ENCODE peak calls at places on chromosomes 2 and 18, in six cellular contexts. N is neural progenitor cell, J is endodermal cell, Y is fibroblast of mammary gland, U is AG04450, S is HL-60. M is an unnamed sample.

GRCh38 chr2:152925540-152926448 is 207.4 kb downstream of the ARL6IP6 start:
- DNase-seq in J (peak), U (no peak), Y (peak), S (peak), N (peak), M (no peak)

GRCh38 chr2:76202866-76203265 is 492.2 kb upstream of the GCFC2 start:
- DNase-seq in J (no peak), N (no peak), Y (no peak), U (no peak), S (no peak), M (no peak)

GRCh38 chr2:118315606-118316005 is 227.3 kb downstream of the INSIG2 start:
- DNase-seq in N (no peak), Y (no peak), J (no peak), U (no peak), S (no peak), M (no peak)

GRCh38 chr2:15733867-15734765 is 142.4 kb downstream of the DDX1 start:
- DNase-seq in S (no peak), U (no peak), J (peak), N (no peak), Y (peak), M (peak)

GRCh38 chr2:70921839-70922590 is 13.7 kb upstream of the ATP6V1B1 start:
- DNase-seq in Y (peak), S (no peak), J (peak), U (no peak), N (no peak), M (peak)

GRCh38 chr2:111176388-111176787 is 55.7 kb downstream of the BCL2L11 start:
- DNase-seq in S (no peak), Y (no peak), J (no peak), U (no peak), N (no peak), M (no peak)

GRCh38 chr18:31447530-31448191 is at the start of gene DSG3:
- DNase-seq in J (no peak), S (no peak), Y (no peak), N (peak), U (no peak), M (no peak)

GRCh38 chr2:236964291-236964690 is 121.4 kb upstream of the COPS8 start:
- DNase-seq in Y (peak), S (no peak), J (peak), U (no peak), N (no peak), M (peak)

GRCh38 chr2:28407131-28407975 is 14.7 kb downstream of the FOSL2 start:
- DNase-seq in Y (no peak), U (no peak), N (no peak), S (no peak), J (no peak), M (no peak)

GRCh38 chr18:48408727-48409590 is at the start of gene ZBTB7C:
- DNase-seq in S (no peak), N (peak), U (no peak), Y (no peak), J (peak), M (peak)

GRCh38 chr2:70085711-70086277 is 1.5 kb upstream of the PCBP1 start:
- DNase-seq in J (peak), N (no peak), S (no peak), U (no peak), Y (no peak), M (no peak)

GRCh38 chr2:14516844-14517243 is 115.7 kb upstream of the LRATD1 start:
- DNase-seq in S (no peak), U (peak), Y (peak), N (no peak), J (no peak), M (peak)

GRCh38 chr2:203594541-203594940 is 59.4 kb upstream of the RAPH1 start:
- DNase-seq in S (no peak), U (no peak), Y (peak), N (no peak), J (no peak), M (no peak)

GRCh38 chr18:12659904-12660605 is 2.1 kb upstream of the SPIRE1 start:
- DNase-seq in Y (peak), J (peak), N (peak), S (peak), U (peak), M (peak)

GRCh38 chr2:108184421-108184820 is 55.3 kb upstream of the SULT1C3 start:
- DNase-seq in J (no peak), Y (peak), S (no peak), U (no peak), N (peak), M (no peak)
- TF ChIP-seq CTCF in J (peak), Y (peak), S (no peak), U (peak), N (peak), M (peak)

GRCh38 chr18:22185298-22185697 is 15.9 kb downstream of the GATA6 start:
- DNase-seq in Y (no peak), N (peak), J (peak), U (no peak), S (no peak), M (no peak)
- H3K4me3 ChIP-seq in Y (no peak), N (no peak), J (peak), U (no peak), S (no peak), M (no peak)

DNA sequence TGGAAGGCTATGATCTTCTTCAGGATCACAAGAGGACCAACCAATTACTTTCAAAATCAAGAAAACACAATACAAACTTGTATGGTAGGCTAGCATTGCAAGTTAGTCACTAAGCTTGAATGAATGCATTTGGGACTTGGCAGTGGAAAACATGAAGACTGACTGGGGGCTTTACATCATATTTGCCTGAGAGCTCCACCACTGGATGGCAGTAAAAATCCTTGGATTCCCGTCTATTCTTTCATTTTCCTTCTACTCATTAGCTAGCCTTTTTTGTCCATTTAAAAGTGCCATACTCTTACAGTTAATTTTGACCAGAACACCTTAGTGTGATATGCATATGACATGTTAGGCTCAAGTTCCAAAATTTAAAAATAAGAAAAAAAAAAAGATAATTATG is 63.5 kb upstream of the RASGRP3 start:
- DNase-seq in U (no peak), N (peak), Y (peak), J (no peak), S (no peak), M (no peak)
- TF ChIP-seq CTCF in U (peak), N (peak), Y (peak), J (peak), S (no peak), M (peak)

GRCh38 chr18:22066083-22066485 is 103.3 kb upstream of the GATA6 start:
- DNase-seq in J (peak), S (no peak), U (no peak), N (no peak), Y (no peak), M (no peak)
- H3K4me3 ChIP-seq in J (no peak), S (no peak), U (no peak), N (no peak), Y (no peak), M (no peak)

DNA sequence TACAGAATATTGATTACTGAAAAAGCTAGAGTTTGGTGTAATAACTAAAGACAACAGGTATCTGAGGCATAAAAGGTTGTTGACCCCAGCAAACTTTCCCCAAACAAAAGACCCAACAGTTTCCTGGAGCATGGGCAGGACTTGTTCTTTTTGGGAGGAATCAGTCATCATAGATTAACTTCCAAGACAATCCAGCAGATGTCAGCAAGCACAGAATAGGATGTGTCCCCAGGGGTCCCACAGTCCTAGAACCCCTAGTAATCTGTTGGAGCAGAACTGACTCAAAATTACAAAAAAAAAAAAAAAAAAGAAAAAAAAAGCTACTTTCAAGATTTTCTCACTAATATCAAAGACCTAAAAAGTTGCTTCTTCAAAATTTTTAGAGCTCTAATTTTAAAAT is 564.7 kb upstream of the SLC39A10 start:
- DNase-seq in J (peak), N (peak), U (no peak), S (no peak), Y (no peak), M (no peak)
- TF ChIP-seq CTCF in J (peak), N (peak), U (no peak), S (no peak), Y (no peak), M (no peak)

DNA sequence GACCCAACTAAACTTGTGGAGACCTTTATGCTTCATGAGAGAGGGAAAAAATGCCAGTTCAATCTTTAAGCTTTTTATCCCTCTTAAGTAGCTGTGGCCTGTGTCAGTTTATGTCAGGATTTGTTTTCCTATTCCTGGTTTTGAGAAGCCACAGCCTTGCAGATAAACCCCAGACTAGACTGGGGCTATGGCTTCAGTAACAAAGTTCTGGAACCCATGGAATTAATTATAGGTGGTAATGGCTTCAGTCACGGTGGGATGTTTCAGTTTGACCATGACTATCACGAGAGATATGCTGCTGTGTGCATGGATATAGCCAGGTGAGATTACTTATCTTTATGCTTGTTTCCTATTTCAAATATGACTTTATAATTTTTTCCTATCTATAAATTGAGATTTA is 134.8 kb downstream of the RAPGEF4 start:
- DNase-seq in S (no peak), U (no peak), J (no peak), Y (no peak), N (no peak), M (no peak)
- H3K4me3 ChIP-seq in S (no peak), U (no peak), J (no peak), Y (no peak), N (no peak), M (no peak)

M was measured in foreskin fibroblast.